ENCODE peak calls at places on chromosomes 11 and 22, in six cellular contexts. M is dorsolateral prefrontal cortex, I is cardiac fibroblast, E is thoracic aorta, X is uterus, O is kidney. V is an unnamed sample.
A peak's percentile ranks its signal among the peaks of the same experiment; 100 is the strongest.

GRCh38 chr22:20159088-20159487 is 8.2 kb upstream of the CCDC188 start:
- DNase-seq in M (no peak), I (no peak), E (no peak), X (no peak), O (no peak), V (peak; percentile 72)

GRCh38 chr11:45651841-45652745 is 13.3 kb downstream of the CHST1 start:
- DNase-seq in M (no peak), I (no peak), E (no peak), X (no peak), O (no peak), V (peak; percentile 4)

GRCh38 chr11:128328955-128329551 is 258.3 kb downstream of the ETS1 start:
- DNase-seq in M (no peak), I (peak; percentile 65), E (no peak), X (no peak), O (peak; percentile 79), V (no peak)

GRCh38 chr11:77418155-77418980 is 55.5 kb downstream of the PAK1 start:
- DNase-seq in M (no peak), I (no peak), E (no peak), X (no peak), O (no peak), V (no peak)

GRCh38 chr11:67652965-67653845 is 2.7 kb upstream of the ACY3 start:
- DNase-seq in M (peak; percentile 3), I (no peak), E (no peak), X (no peak), O (no peak), V (peak; percentile 0)

GRCh38 chr22:43277987-43278601 is 65.1 kb downstream of the SCUBE1 start:
- DNase-seq in M (no peak), I (no peak), E (no peak), X (no peak), O (no peak), V (no peak)

GRCh38 chr22:22156716-22157499 is 87.7 kb upstream of the VPREB1 start:
- DNase-seq in M (no peak), I (peak; percentile 83), E (no peak), X (no peak), O (no peak), V (peak; percentile 82)

GRCh38 chr11:65822760-65823528 is 10.8 kb upstream of the SNX32 start:
- DNase-seq in M (no peak), I (no peak), E (no peak), X (no peak), O (no peak), V (no peak)

GRCh38 chr11:64654958-64655541 is 64.0 kb downstream of the SLC22A12 start:
- DNase-seq in M (no peak), I (no peak), E (no peak), X (no peak), O (peak; percentile 61), V (no peak)

GRCh38 chr22:43277091-43277490 is 66.1 kb downstream of the SCUBE1 start:
- DNase-seq in M (no peak), I (no peak), E (no peak), X (no peak), O (no peak), V (no peak)

GRCh38 chr11:6354651-6355485 is 34.6 kb upstream of the CAVIN3 start:
- DNase-seq in M (no peak), I (no peak), E (no peak), X (no peak), O (no peak), V (no peak)

GRCh38 chr11:61092908-61093763 is 9.2 kb upstream of the CD5 start:
- DNase-seq in M (no peak), I (no peak), E (no peak), X (peak; percentile 1), O (no peak), V (no peak)

GRCh38 chr11:65559951-65560537 is 1.9 kb upstream of the LTBP3 start:
- DNase-seq in M (no peak), I (peak; percentile 59), E (peak; percentile 30), X (no peak), O (peak; percentile 64), V (no peak)

GRCh38 chr11:27718346-27718852 is 18.1 kb upstream of the BDNF start:
- DNase-seq in M (peak; percentile 72), I (peak; percentile 81), E (no peak), X (no peak), O (no peak), V (peak; percentile 91)

GRCh38 chr11:1221848-1222311 is 986 bp upstream of the MUC5B start:
- DNase-seq in M (no peak), I (no peak), E (no peak), X (no peak), O (peak; percentile 64), V (no peak)

GRCh38 chr11:701741-702513 is 4.1 kb upstream of the EPS8L2 start:
- DNase-seq in M (no peak), I (no peak), E (no peak), X (no peak), O (no peak), V (no peak)

GRCh38 chr11:84310261-84310660 is 1024.1 kb upstream of the CCDC90B start:
- DNase-seq in M (no peak), I (peak; percentile 67), E (no peak), X (no peak), O (no peak), V (no peak)

GRCh38 chr11:12812849-12813248 is 138.6 kb downstream of the TEAD1 start:
- DNase-seq in M (no peak), I (no peak), E (no peak), X (no peak), O (no peak), V (no peak)

GRCh38 chr22:24503137-24503850 is 8.2 kb downstream of the UPB1 start:
- DNase-seq in M (no peak), I (peak; percentile 72), E (no peak), X (peak; percentile 40), O (peak; percentile 77), V (peak; percentile 66)

GRCh38 chr11:62496676-62497075 is 49.9 kb downstream of the AHNAK start:
- DNase-seq in M (no peak), I (no peak), E (no peak), X (no peak), O (no peak), V (no peak)

GRCh38 chr11:35723493-35724284 is 61.1 kb downstream of the TRIM44 start:
- DNase-seq in M (no peak), I (peak; percentile 33), E (no peak), X (no peak), O (no peak), V (no peak)

GRCh38 chr11:26230021-26230420 is 101.9 kb upstream of the ANO3 start:
- DNase-seq in M (no peak), I (peak; percentile 63), E (no peak), X (no peak), O (no peak), V (no peak)

GRCh38 chr11:5129457-5129877 is 8.7 kb downstream of the OR52A5 start:
- DNase-seq in M (no peak), I (peak; percentile 15), E (no peak), X (no peak), O (no peak), V (no peak)

GRCh38 chr11:116461789-116462188 is 311.0 kb downstream of the BUD13 start:
- DNase-seq in M (peak; percentile 49), I (no peak), E (no peak), X (no peak), O (no peak), V (peak; percentile 28)

GRCh38 chr11:59187587-59187986 is 15.7 kb downstream of the DTX4 start:
- DNase-seq in M (no peak), I (no peak), E (no peak), X (peak; percentile 52), O (peak; percentile 91), V (no peak)

GRCh38 chr11:113875414-113876073 is at the start of gene USP28:
- DNase-seq in M (peak; percentile 98), I (peak; percentile 95), E (peak; percentile 85), X (peak; percentile 96), O (peak; percentile 99), V (peak; percentile 99)

GRCh38 chr11:113876798-113877672 is 1.7 kb upstream of the USP28 start:
- DNase-seq in M (no peak), I (no peak), E (no peak), X (no peak), O (no peak), V (no peak)

GRCh38 chr11:113874920-113875413 is 405 bp downstream of the USP28 start:
- DNase-seq in M (no peak), I (peak; percentile 50), E (no peak), X (no peak), O (no peak), V (peak; percentile 39)

GRCh38 chr11:113877673-113878060 is 2.3 kb upstream of the USP28 start:
- DNase-seq in M (no peak), I (no peak), E (no peak), X (no peak), O (no peak), V (no peak)

DNA sequence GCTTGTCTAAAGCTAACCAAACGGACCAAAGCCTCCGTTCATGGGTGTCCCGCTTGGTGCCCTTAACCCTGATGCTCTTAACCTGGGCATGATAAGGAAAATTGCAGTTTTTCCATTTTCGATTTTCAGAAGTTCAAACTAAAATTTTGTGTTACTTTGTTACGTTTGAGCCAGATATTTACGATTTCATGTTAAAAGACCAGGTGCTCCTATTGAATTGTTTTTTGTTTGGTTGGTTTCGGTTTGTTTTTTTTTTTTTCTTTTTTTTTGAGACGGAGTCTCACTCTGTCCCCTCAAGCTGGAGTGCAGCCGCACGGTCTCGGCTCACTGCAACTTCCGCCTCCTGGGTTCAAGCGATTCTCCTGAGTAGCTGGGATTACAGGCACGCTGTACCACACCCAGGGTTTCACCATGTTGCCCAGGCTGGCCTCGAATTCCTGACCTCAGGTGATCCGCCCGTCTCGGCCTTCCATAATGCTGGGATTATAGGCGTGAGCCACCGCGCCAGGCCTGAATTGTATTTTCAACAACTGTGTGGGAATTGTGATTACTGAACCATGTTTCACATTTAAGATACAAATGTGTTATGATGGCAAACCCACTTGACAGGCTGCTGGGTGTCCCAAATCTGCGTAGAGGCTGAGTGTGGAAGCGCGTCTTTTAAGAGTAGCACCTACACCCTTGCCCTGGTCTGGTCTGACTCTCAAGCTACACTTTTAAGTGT is 864 bp upstream of the USP28 start:
- DNase-seq in M (no peak), I (no peak), E (no peak), X (peak; percentile 19), O (peak; percentile 76), V (no peak)
- H3K4me3 ChIP-seq in M (peak overlapping the region; percentile 67), I (peak overlapping the region; percentile 49), E (peak overlapping the region; percentile 78), X (peak overlapping the region; percentile 41), O (peak overlapping the region; percentile 70), V (peak overlapping the region; percentile 59)

DNA sequence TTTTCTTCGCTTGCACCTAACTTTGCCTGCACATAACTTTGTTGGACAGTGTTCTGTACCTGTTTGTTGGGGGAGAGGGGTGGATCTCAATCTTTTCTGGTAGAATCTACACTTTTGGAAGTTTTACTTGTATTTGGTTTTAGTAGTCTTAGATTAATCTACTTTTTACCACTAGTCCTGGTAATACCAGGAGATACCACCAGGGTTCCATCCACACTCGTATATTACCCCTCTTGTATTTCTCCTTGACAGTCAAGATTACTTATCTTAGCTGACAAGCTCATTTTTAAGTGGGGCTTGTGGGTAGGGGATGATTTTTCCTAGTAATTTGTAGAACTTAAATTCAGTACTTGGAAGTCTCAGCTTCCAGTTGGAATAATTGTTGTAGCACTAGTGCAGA is 37.3 kb upstream of the TECTA start:
- DNase-seq in M (no peak), I (peak; percentile 18), E (no peak), X (no peak), O (no peak), V (peak; percentile 16)
- TF ChIP-seq CTCF in M (peak; percentile 35), I (peak; percentile 47), E (peak; percentile 37), X (no peak), O (no peak), V (peak; percentile 56)

GRCh38 chr22:50189184-50189848 is 3.6 kb downstream of the TRABD start:
- DNase-seq in M (no peak), I (no peak), E (no peak), X (no peak), O (peak; percentile 88), V (no peak)
- H3K4me3 ChIP-seq in M (no peak overlapping the region), I (no peak overlapping the region), E (peak overlapping the region; percentile 74), X (no peak overlapping the region), O (no peak overlapping the region), V (no peak overlapping the region)

GRCh38 chr11:133930767-133931448 is 25.9 kb downstream of the IGSF9B start:
- DNase-seq in M (no peak), I (peak; percentile 2), E (no peak), X (no peak), O (no peak), V (peak; percentile 74)
- TF ChIP-seq CTCF in M (peak; percentile 43), I (peak; percentile 4), E (peak; percentile 39), X (no peak), O (no peak), V (peak; percentile 63)